ENCODE peak calls at places on chromosomes 4 and X, in nine cellular contexts. One of them, this sample, is unnamed.

GRCh38 chr4:184807261-184807660 is 18.5 kb downstream of the ACSL1 start:
- DNase-seq in mesothelial cell of epicardium: no peak
- DNase-seq in colonic mucosa: no peak
- DNase-seq in CD4-positive, alpha-beta T cell: no peak
- DNase-seq in nephron progenitor cell: no peak
- DNase-seq in AG09309: no peak
- DNase-seq in GM10248: no peak
- DNase-seq in IMR-90: no peak
- DNase-seq in fibroblast of villous mesenchyme: peak
- DNase-seq in this sample: no peak

GRCh38 chr4:128573781-128574508 is 235.6 kb upstream of the JADE1 start:
- DNase-seq in mesothelial cell of epicardium: no peak
- DNase-seq in colonic mucosa: no peak
- DNase-seq in CD4-positive, alpha-beta T cell: no peak
- DNase-seq in nephron progenitor cell: no peak
- DNase-seq in AG09309: no peak
- DNase-seq in GM10248: no peak
- DNase-seq in IMR-90: peak
- DNase-seq in fibroblast of villous mesenchyme: peak
- DNase-seq in this sample: no peak

GRCh38 chr4:123891901-123892300 is 495.3 kb downstream of the SPRY1 start:
- DNase-seq in mesothelial cell of epicardium: no peak
- DNase-seq in colonic mucosa: no peak
- DNase-seq in CD4-positive, alpha-beta T cell: no peak
- DNase-seq in nephron progenitor cell: no peak
- DNase-seq in AG09309: no peak
- DNase-seq in GM10248: no peak
- DNase-seq in IMR-90: no peak
- DNase-seq in fibroblast of villous mesenchyme: peak
- DNase-seq in this sample: no peak

GRCh38 chr4:36178489-36178888 is 65.8 kb downstream of the ARAP2 start:
- DNase-seq in mesothelial cell of epicardium: no peak
- DNase-seq in colonic mucosa: no peak
- DNase-seq in CD4-positive, alpha-beta T cell: no peak
- DNase-seq in nephron progenitor cell: no peak
- DNase-seq in AG09309: no peak
- DNase-seq in GM10248: no peak
- DNase-seq in IMR-90: no peak
- DNase-seq in fibroblast of villous mesenchyme: no peak
- DNase-seq in this sample: no peak

GRCh38 chr4:184193556-184194525 is 23.8 kb downstream of the ENPP6 start:
- DNase-seq in mesothelial cell of epicardium: no peak
- DNase-seq in colonic mucosa: no peak
- DNase-seq in CD4-positive, alpha-beta T cell: no peak
- DNase-seq in nephron progenitor cell: no peak
- DNase-seq in AG09309: no peak
- DNase-seq in GM10248: no peak
- DNase-seq in IMR-90: no peak
- DNase-seq in fibroblast of villous mesenchyme: no peak
- DNase-seq in this sample: no peak

GRCh38 chrX:48022100-48022499 is 15.3 kb downstream of the SPACA5 start:
- DNase-seq in mesothelial cell of epicardium: no peak
- DNase-seq in colonic mucosa: no peak
- DNase-seq in CD4-positive, alpha-beta T cell: no peak
- DNase-seq in nephron progenitor cell: no peak
- DNase-seq in AG09309: no peak
- DNase-seq in GM10248: no peak
- DNase-seq in IMR-90: no peak
- DNase-seq in fibroblast of villous mesenchyme: no peak
- DNase-seq in this sample: no peak

GRCh38 chr4:12761694-12762093 is 722.4 kb downstream of the RAB28 start:
- DNase-seq in mesothelial cell of epicardium: no peak
- DNase-seq in colonic mucosa: no peak
- DNase-seq in CD4-positive, alpha-beta T cell: no peak
- DNase-seq in nephron progenitor cell: no peak
- DNase-seq in AG09309: no peak
- DNase-seq in GM10248: no peak
- DNase-seq in IMR-90: no peak
- DNase-seq in fibroblast of villous mesenchyme: no peak
- DNase-seq in this sample: no peak

GRCh38 chrX:63186137-63186536 is 165.0 kb downstream of the SPIN4 start:
- DNase-seq in mesothelial cell of epicardium: no peak
- DNase-seq in colonic mucosa: no peak
- DNase-seq in CD4-positive, alpha-beta T cell: no peak
- DNase-seq in nephron progenitor cell: no peak
- DNase-seq in AG09309: no peak
- DNase-seq in GM10248: no peak
- DNase-seq in IMR-90: no peak
- DNase-seq in fibroblast of villous mesenchyme: no peak
- DNase-seq in this sample: no peak

GRCh38 chr4:180675368-180675675 is 1567.9 kb upstream of the TENM3 start:
- DNase-seq in mesothelial cell of epicardium: no peak
- DNase-seq in colonic mucosa: no peak
- DNase-seq in CD4-positive, alpha-beta T cell: no peak
- DNase-seq in nephron progenitor cell: no peak
- DNase-seq in AG09309: no peak
- DNase-seq in GM10248: no peak
- DNase-seq in IMR-90: no peak
- DNase-seq in fibroblast of villous mesenchyme: no peak
- DNase-seq in this sample: no peak

GRCh38 chr4:185112104-185112503 is 31.0 kb upstream of the SLC25A4 start:
- DNase-seq in mesothelial cell of epicardium: no peak
- DNase-seq in colonic mucosa: no peak
- DNase-seq in CD4-positive, alpha-beta T cell: no peak
- DNase-seq in nephron progenitor cell: no peak
- DNase-seq in AG09309: peak
- DNase-seq in GM10248: no peak
- DNase-seq in IMR-90: peak
- DNase-seq in fibroblast of villous mesenchyme: peak
- DNase-seq in this sample: no peak

GRCh38 chrX:100731441-100732281 is at the start of gene SYTL4:
- DNase-seq in mesothelial cell of epicardium: no peak
- DNase-seq in colonic mucosa: peak
- DNase-seq in CD4-positive, alpha-beta T cell: no peak
- DNase-seq in nephron progenitor cell: peak
- DNase-seq in AG09309: no peak
- DNase-seq in GM10248: peak
- DNase-seq in IMR-90: no peak
- DNase-seq in fibroblast of villous mesenchyme: peak
- DNase-seq in this sample: no peak

GRCh38 chr4:92359481-92359880 is 55.7 kb downstream of the GRID2 start:
- DNase-seq in mesothelial cell of epicardium: no peak
- DNase-seq in colonic mucosa: no peak
- DNase-seq in CD4-positive, alpha-beta T cell: no peak
- DNase-seq in nephron progenitor cell: no peak
- DNase-seq in AG09309: no peak
- DNase-seq in GM10248: no peak
- DNase-seq in IMR-90: no peak
- DNase-seq in fibroblast of villous mesenchyme: no peak
- DNase-seq in this sample: no peak

GRCh38 chr4:86449746-86450145 is 89.9 kb upstream of the MAPK10 start:
- DNase-seq in mesothelial cell of epicardium: no peak
- DNase-seq in colonic mucosa: no peak
- DNase-seq in CD4-positive, alpha-beta T cell: no peak
- DNase-seq in nephron progenitor cell: no peak
- DNase-seq in AG09309: no peak
- DNase-seq in GM10248: no peak
- DNase-seq in IMR-90: no peak
- DNase-seq in fibroblast of villous mesenchyme: no peak
- DNase-seq in this sample: no peak

GRCh38 chr4:186580669-186581068 is 25.3 kb upstream of the MTNR1A start:
- DNase-seq in mesothelial cell of epicardium: no peak
- DNase-seq in colonic mucosa: no peak
- DNase-seq in CD4-positive, alpha-beta T cell: no peak
- DNase-seq in nephron progenitor cell: no peak
- DNase-seq in AG09309: no peak
- DNase-seq in GM10248: no peak
- DNase-seq in IMR-90: no peak
- DNase-seq in fibroblast of villous mesenchyme: no peak
- DNase-seq in this sample: no peak

GRCh38 chr4:40316782-40317635 is 18.1 kb upstream of the CHRNA9 start:
- DNase-seq in mesothelial cell of epicardium: peak
- DNase-seq in colonic mucosa: peak
- DNase-seq in CD4-positive, alpha-beta T cell: peak
- DNase-seq in nephron progenitor cell: peak
- DNase-seq in AG09309: peak
- DNase-seq in GM10248: peak
- DNase-seq in IMR-90: peak
- DNase-seq in fibroblast of villous mesenchyme: peak
- DNase-seq in this sample: no peak

GRCh38 chr4:88802585-88803285 is 105.1 kb upstream of the NAP1L5 start:
- DNase-seq in mesothelial cell of epicardium: no peak
- DNase-seq in colonic mucosa: no peak
- DNase-seq in CD4-positive, alpha-beta T cell: no peak
- DNase-seq in nephron progenitor cell: no peak
- DNase-seq in AG09309: no peak
- DNase-seq in GM10248: no peak
- DNase-seq in IMR-90: peak
- DNase-seq in fibroblast of villous mesenchyme: no peak
- DNase-seq in this sample: no peak

GRCh38 chr4:156686120-156686519 is 285.5 kb downstream of the PDGFC start:
- DNase-seq in mesothelial cell of epicardium: no peak
- DNase-seq in colonic mucosa: no peak
- DNase-seq in CD4-positive, alpha-beta T cell: no peak
- DNase-seq in nephron progenitor cell: peak
- DNase-seq in AG09309: peak
- DNase-seq in GM10248: no peak
- DNase-seq in IMR-90: peak
- DNase-seq in fibroblast of villous mesenchyme: peak
- DNase-seq in this sample: no peak

GRCh38 chr4:22315643-22316042 is 200.2 kb downstream of the ADGRA3 start:
- DNase-seq in mesothelial cell of epicardium: no peak
- DNase-seq in colonic mucosa: no peak
- DNase-seq in CD4-positive, alpha-beta T cell: no peak
- DNase-seq in nephron progenitor cell: no peak
- DNase-seq in AG09309: peak
- DNase-seq in GM10248: no peak
- DNase-seq in IMR-90: peak
- DNase-seq in fibroblast of villous mesenchyme: no peak
- DNase-seq in this sample: no peak

GRCh38 chrX:73850124-73851013 is 287.4 kb downstream of the CHIC1 start:
- DNase-seq in mesothelial cell of epicardium: no peak
- DNase-seq in colonic mucosa: peak
- DNase-seq in CD4-positive, alpha-beta T cell: no peak
- DNase-seq in nephron progenitor cell: no peak
- DNase-seq in AG09309: no peak
- DNase-seq in GM10248: peak
- DNase-seq in IMR-90: peak
- DNase-seq in fibroblast of villous mesenchyme: peak
- DNase-seq in this sample: no peak

DNA sequence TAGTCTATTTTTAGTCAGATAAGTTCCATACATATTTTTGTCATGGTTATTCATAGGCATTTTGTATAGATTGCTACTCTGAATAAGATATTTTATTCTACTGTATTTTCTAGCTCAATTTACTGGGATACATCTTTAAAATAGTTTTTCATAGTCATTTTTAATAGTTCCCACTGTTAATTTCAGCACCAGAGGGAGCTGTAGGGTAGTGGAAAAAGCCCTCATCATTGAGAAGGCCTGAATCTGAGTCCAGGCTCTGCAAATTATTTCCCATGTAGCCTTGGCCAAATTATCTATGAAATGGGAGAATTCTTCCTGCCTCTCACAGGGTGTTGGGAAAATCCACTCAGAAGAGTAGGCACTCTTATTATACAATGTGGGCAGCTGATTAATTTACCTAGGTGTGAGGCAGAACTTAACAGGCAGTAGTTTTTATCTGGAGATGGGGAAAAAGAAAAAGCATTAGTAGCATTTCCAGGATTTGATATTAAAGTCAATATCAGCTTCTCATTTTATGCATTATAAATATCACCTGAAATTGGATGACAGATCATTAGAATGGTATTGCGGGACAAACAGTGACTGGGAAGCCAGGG is 102.9 kb upstream of the PAQR3 start:
- DNase-seq in mesothelial cell of epicardium: no peak
- DNase-seq in colonic mucosa: peak
- DNase-seq in CD4-positive, alpha-beta T cell: no peak
- DNase-seq in nephron progenitor cell: no peak
- DNase-seq in AG09309: no peak
- DNase-seq in GM10248: no peak
- DNase-seq in IMR-90: peak
- DNase-seq in fibroblast of villous mesenchyme: peak
- DNase-seq in this sample: no peak
- TF ChIP-seq CTCF in mesothelial cell of epicardium: peak
- TF ChIP-seq CTCF in colonic mucosa: peak
- TF ChIP-seq CTCF in CD4-positive, alpha-beta T cell: no peak
- TF ChIP-seq CTCF in nephron progenitor cell: peak
- TF ChIP-seq CTCF in AG09309: peak
- TF ChIP-seq CTCF in GM10248: peak
- TF ChIP-seq CTCF in IMR-90: peak
- TF ChIP-seq CTCF in fibroblast of villous mesenchyme: peak
- TF ChIP-seq CTCF in this sample: no peak

DNA sequence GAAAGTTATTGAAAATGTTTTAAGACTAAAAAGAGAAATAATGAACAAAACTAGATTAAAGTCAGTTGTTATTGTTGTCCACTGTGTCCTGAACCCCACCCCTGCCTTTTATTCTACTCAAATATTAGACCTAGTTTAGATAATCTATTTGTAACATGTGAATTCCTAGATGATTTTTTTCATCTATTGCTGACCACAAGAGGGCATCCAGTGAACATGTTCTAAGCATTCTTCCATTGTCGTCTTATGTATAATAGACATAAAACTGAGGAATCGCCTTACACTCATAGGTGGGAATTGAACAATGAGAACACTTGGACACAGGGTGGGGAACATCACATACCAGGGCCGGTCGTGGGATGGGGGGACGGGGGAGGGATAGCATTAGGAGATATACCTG is 36.4 kb upstream of the HPRT1 start:
- DNase-seq in mesothelial cell of epicardium: no peak
- DNase-seq in colonic mucosa: no peak
- DNase-seq in CD4-positive, alpha-beta T cell: no peak
- DNase-seq in nephron progenitor cell: no peak
- DNase-seq in AG09309: peak
- DNase-seq in GM10248: no peak
- DNase-seq in IMR-90: peak
- DNase-seq in fibroblast of villous mesenchyme: peak
- DNase-seq in this sample: no peak
- TF ChIP-seq CTCF in mesothelial cell of epicardium: no peak
- TF ChIP-seq CTCF in colonic mucosa: no peak
- TF ChIP-seq CTCF in CD4-positive, alpha-beta T cell: no peak
- TF ChIP-seq CTCF in nephron progenitor cell: no peak
- TF ChIP-seq CTCF in AG09309: peak
- TF ChIP-seq CTCF in GM10248: no peak
- TF ChIP-seq CTCF in IMR-90: peak
- TF ChIP-seq CTCF in fibroblast of villous mesenchyme: peak
- TF ChIP-seq CTCF in this sample: no peak

GRCh38 chrX:12702509-12703091 is 88.6 kb upstream of the PRPS2 start:
- DNase-seq in mesothelial cell of epicardium: no peak
- DNase-seq in colonic mucosa: no peak
- DNase-seq in CD4-positive, alpha-beta T cell: no peak
- DNase-seq in nephron progenitor cell: peak
- DNase-seq in AG09309: no peak
- DNase-seq in GM10248: no peak
- DNase-seq in IMR-90: no peak
- DNase-seq in fibroblast of villous mesenchyme: no peak
- DNase-seq in this sample: no peak
- TF ChIP-seq CTCF in mesothelial cell of epicardium: peak
- TF ChIP-seq CTCF in colonic mucosa: peak
- TF ChIP-seq CTCF in CD4-positive, alpha-beta T cell: no peak
- TF ChIP-seq CTCF in nephron progenitor cell: peak
- TF ChIP-seq CTCF in AG09309: peak
- TF ChIP-seq CTCF in GM10248: no peak
- TF ChIP-seq CTCF in IMR-90: peak
- TF ChIP-seq CTCF in fibroblast of villous mesenchyme: peak
- TF ChIP-seq CTCF in this sample: no peak

GRCh38 chr4:108762559-108763225 is at the start of gene ETNPPL:
- DNase-seq in mesothelial cell of epicardium: peak
- DNase-seq in colonic mucosa: peak
- DNase-seq in CD4-positive, alpha-beta T cell: no peak
- DNase-seq in nephron progenitor cell: peak
- DNase-seq in AG09309: no peak
- DNase-seq in GM10248: no peak
- DNase-seq in IMR-90: no peak
- DNase-seq in fibroblast of villous mesenchyme: no peak
- DNase-seq in this sample: no peak
- TF ChIP-seq CTCF in mesothelial cell of epicardium: no peak
- TF ChIP-seq CTCF in colonic mucosa: no peak
- TF ChIP-seq CTCF in CD4-positive, alpha-beta T cell: no peak
- TF ChIP-seq CTCF in nephron progenitor cell: no peak
- TF ChIP-seq CTCF in AG09309: no peak
- TF ChIP-seq CTCF in GM10248: no peak
- TF ChIP-seq CTCF in IMR-90: no peak
- TF ChIP-seq CTCF in fibroblast of villous mesenchyme: no peak
- TF ChIP-seq CTCF in this sample: no peak